ENCODE peak calls at places on chromosomes 13 and 19, in eight cellular contexts. E, T, Y, Q, U, M, V and X are unnamed samples.

GRCh38 chr13:82323101-82323500 is 1559.2 kb downstream of the SLITRK1 start:
- DNase-seq in E (no peak), Y (no peak), Q (no peak), V (no peak), T (no peak), M (no peak), U (no peak), X (no peak)

GRCh38 chr19:42370068-42370520 is 20.0 kb downstream of the CNFN start:
- DNase-seq in T (no peak), M (no peak), V (no peak), U (no peak), Y (no peak), Q (no peak), E (no peak), X (no peak)

GRCh38 chr13:41402695-41403511 is 54.4 kb upstream of the RGCC start:
- DNase-seq in E (no peak), Y (no peak), T (no peak), M (no peak), U (no peak), V (no peak), Q (no peak), X (peak)

GRCh38 chr19:28130066-28130511 is 1082.9 kb downstream of the UQCRFS1 start:
- DNase-seq in Q (no peak), M (no peak), E (no peak), V (no peak), T (no peak), Y (no peak), U (no peak), X (no peak)

GRCh38 chr19:1270168-1270853 is 1.2 kb downstream of the CIRBP start:
- DNase-seq in U (no peak), Y (no peak), E (no peak), V (no peak), Q (no peak), T (peak), M (no peak), X (peak)

GRCh38 chr13:110018009-110018408 is 231.6 kb upstream of the IRS2 start:
- DNase-seq in T (no peak), E (no peak), V (no peak), U (no peak), M (no peak), Y (no peak), Q (no peak), X (no peak)

GRCh38 chr19:32811151-32811550 is 58.4 kb downstream of the SLC7A9 start:
- DNase-seq in Q (no peak), T (no peak), V (no peak), Y (no peak), U (no peak), E (no peak), M (no peak), X (no peak)

GRCh38 chr19:19619849-19620210 is 1.3 kb upstream of the PBX4 start:
- DNase-seq in Q (no peak), M (no peak), Y (no peak), V (no peak), T (no peak), E (no peak), U (no peak), X (no peak)

GRCh38 chr19:55460670-55461258 is 678 bp downstream of the ISOC2 start:
- DNase-seq in T (peak), M (peak), E (peak), Q (peak), V (peak), Y (peak), U (peak), X (peak)

GRCh38 chr13:87123987-87124784 is 547.0 kb upstream of the SLITRK5 start:
- DNase-seq in Y (no peak), U (no peak), M (no peak), Q (no peak), E (no peak), T (peak), V (no peak), X (peak)

GRCh38 chr13:35953537-35954206 is 177.5 kb downstream of the DCLK1 start:
- DNase-seq in T (peak), Q (peak), M (peak), Y (peak), U (peak), E (peak), V (peak), X (peak)

GRCh38 chr13:38017320-38017719 is 147.7 kb upstream of the TRPC4 start:
- DNase-seq in M (no peak), Q (no peak), U (no peak), E (no peak), T (no peak), V (no peak), Y (no peak), X (no peak)

GRCh38 chr13:52374389-52374788 is 31.6 kb downstream of the THSD1 start:
- DNase-seq in Y (no peak), Q (no peak), M (no peak), E (no peak), T (no peak), V (no peak), U (no peak), X (no peak)

GRCh38 chr13:96551540-96551939 is 442.7 kb downstream of the OXGR1 start:
- DNase-seq in V (no peak), Y (no peak), E (no peak), T (no peak), M (no peak), U (no peak), Q (no peak), X (no peak)

GRCh38 chr19:38712161-38712748 is 32.0 kb downstream of the CAPN12 start:
- DNase-seq in E (no peak), U (no peak), T (no peak), Q (no peak), Y (no peak), V (no peak), M (no peak), X (no peak)
- TF ChIP-seq POLR2A in E (no peak), U (no peak), T (no peak), Q (no peak), Y (no peak), V (no peak), M (no peak), X (no peak)

DNA sequence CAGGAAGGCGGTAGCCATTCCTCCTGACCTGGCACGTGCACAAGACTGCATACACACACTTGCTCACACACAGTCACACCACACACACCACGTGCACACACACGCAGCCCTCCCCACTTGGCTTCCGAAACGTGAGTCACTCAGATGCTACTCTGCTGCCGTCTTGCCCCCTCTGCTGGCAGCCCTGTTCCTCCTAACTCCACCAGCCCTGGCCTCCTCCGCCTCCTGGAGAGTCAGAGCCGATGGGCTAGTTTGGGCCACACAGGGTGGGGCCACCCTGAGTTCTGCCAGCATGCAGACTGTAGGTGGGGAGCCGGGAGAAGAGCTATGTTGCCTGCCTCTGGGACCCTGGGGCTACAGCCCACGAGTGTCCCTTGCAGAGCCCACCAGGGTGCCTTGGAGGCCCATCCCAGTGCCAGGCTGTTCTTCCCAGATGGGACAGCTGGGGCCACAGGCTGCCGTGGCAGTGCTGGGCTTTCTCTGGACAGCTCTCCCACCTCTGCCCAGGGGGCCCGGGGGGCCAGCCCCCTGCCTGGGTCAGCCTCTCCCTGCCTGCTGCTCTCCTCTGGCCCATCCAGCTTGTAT is 12.1 kb downstream of the PIN1 start:
- DNase-seq in V (peak), Y (peak), M (no peak), U (no peak), E (peak), Q (peak), T (no peak), X (peak)
- TF ChIP-seq POLR2A in V (no peak), Y (no peak), M (no peak), U (no peak), E (no peak), Q (no peak), T (no peak), X (no peak)

GRCh38 chr19:18591735-18592385 is 3.3 kb downstream of the REX1BD start:
- DNase-seq in T (no peak), E (no peak), U (no peak), Q (no peak), Y (no peak), V (no peak), M (no peak), X (no peak)

GRCh38 chr19:18589380-18590272 is 1.0 kb downstream of the REX1BD start:
- DNase-seq in E (peak), T (peak), Q (peak), V (peak), U (peak), M (no peak), Y (peak), X (peak)

GRCh38 chr19:18588611-18589379 is at the start of gene REX1BD:
- DNase-seq in M (peak), T (peak), Y (peak), E (peak), U (peak), Q (peak), V (peak), X (peak)

GRCh38 chr19:18587962-18588610 is 512 bp upstream of the REX1BD start:
- DNase-seq in V (no peak), U (no peak), Q (no peak), T (no peak), M (no peak), E (no peak), Y (no peak), X (no peak)

DNA sequence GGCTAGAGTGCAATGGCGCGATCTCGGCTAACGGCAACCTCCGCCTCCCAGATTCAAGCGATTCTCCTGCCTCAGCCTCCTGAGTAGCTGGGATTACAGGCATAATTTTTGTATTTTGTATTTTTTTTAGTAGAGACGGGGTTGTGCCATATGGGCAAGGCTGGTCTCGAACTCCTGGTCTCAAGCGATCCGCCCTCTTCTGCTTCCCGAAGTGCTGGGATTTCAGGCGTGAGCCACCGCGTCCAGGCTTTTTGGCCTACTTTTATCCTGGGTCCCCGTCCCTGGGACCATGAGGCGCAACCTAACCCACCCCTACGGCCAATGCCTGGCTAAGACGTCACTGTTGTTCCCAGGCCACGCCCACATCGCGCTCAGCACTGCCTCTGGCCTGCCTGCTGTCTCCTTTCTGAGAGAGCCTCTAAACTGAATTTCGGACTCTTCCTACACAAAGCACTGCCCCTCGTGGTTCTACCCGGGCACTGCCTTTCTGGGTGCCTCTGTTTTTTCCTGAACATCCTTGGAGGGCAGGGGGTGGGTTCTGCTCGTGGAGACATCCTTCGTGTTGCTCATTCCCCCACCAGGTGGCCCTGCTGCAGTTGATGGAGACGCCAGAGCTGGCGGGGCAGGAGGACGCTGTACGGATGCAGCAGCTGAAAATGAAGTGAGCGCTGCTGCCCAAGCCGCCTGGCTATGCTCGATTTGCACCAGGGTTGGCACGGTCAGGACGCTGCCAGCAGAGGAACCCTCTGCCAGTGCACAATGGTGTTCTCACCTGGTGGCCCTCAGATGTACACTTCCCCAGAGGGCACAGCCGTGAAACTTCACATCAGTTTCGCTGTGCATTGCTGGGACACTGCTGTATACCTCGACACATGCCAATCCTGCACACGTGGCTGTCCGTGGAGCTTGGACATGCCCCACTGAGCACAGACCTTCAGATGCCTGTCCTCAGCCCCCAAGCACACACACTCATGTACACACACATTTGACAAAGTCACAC is 2.0 kb downstream of the REX1BD start:
- DNase-seq in Q (no peak), Y (peak), V (no peak), E (peak), U (no peak), T (no peak), M (peak), X (peak)
- TF ChIP-seq POLR2A in Q (no peak), Y (no peak), V (no peak), E (no peak), U (peak), T (no peak), M (no peak), X (no peak)

DNA sequence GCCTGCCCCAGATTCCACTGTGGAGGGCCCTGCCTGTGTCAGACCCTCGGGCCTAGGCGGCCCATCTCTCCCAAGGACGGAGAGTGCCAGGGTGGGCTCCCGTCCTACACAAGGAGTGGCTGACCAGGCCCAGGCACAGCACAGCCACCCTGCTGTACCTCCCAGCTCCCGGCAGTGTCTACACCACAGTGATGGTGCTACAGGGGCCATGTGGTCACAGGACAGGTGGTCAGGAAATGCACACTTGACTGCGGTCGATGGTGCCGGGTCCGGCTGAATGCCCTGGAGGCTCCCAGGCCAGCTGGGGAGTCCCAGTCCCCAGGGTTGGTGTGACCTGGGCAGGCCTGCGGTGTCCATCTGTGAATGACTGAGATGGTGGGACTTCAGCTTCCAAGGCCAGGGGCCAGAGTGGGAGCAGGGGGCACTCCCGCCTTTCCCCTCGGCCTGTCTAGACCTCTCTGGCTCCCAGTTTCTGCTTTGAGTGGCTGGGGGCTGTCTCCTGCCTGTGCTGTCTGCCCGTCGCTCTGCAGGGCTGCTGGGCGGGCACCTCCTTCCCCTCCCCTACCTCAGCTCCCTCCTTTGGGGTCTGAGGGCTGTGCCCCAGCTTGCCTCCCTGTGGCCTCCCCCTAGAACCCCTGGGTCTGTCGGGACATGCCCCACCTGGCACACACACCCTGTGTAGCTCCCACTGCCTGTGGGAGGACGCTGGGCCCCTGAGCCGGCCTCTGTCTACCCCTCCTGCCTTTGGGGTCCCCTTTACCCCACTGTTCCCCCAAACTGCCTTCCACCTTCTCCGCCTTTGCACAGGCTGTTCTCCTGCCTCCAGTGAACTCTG is 12.5 kb downstream of the DDA1 start:
- DNase-seq in T (no peak), Y (no peak), M (no peak), V (no peak), U (no peak), Q (no peak), E (no peak), X (no peak)
- TF ChIP-seq POLR2A in T (no peak), Y (no peak), M (no peak), V (no peak), U (no peak), Q (no peak), E (no peak), X (no peak)

GRCh38 chr19:2538096-2538757 is 62.3 kb downstream of the GADD45B start:
- DNase-seq in U (no peak), E (no peak), Y (no peak), M (no peak), T (no peak), Q (no peak), V (no peak), X (no peak)

GRCh38 chr19:2540251-2540645 is 64.3 kb downstream of the GADD45B start:
- DNase-seq in U (no peak), Y (no peak), T (no peak), V (no peak), Q (no peak), E (no peak), M (no peak), X (no peak)

GRCh38 chr19:2543463-2544442 is 67.8 kb downstream of the GADD45B start:
- DNase-seq in Q (peak), E (peak), T (peak), V (peak), Y (peak), U (peak), M (peak), X (peak)

GRCh38 chr19:2542341-2543069 is 66.6 kb downstream of the GADD45B start:
- DNase-seq in E (peak), U (no peak), M (no peak), Y (peak), T (no peak), Q (no peak), V (no peak), X (no peak)

GRCh38 chr19:2540646-2541454 is 64.9 kb downstream of the GADD45B start:
- DNase-seq in U (peak), T (peak), Y (peak), V (peak), M (peak), E (peak), Q (peak), X (no peak)
- TF ChIP-seq POLR2A in U (peak), T (peak), Y (no peak), V (peak), M (peak), E (no peak), Q (no peak), X (no peak)

GRCh38 chr13:40344270-40345148 is 321.9 kb downstream of the FOXO1 start:
- DNase-seq in U (no peak), Q (no peak), V (no peak), T (no peak), E (no peak), M (no peak), Y (peak), X (no peak)
- TF ChIP-seq POLR2A in U (no peak), Q (no peak), V (no peak), T (no peak), E (no peak), M (no peak), Y (no peak), X (no peak)

GRCh38 chr19:38848299-38849146 is 1.3 kb downstream of the HNRNPL start:
- DNase-seq in M (no peak), U (no peak), Y (no peak), E (no peak), V (no peak), Q (no peak), T (no peak), X (no peak)

GRCh38 chr19:38850976-38851621 is 1.3 kb upstream of the HNRNPL start:
- DNase-seq in Y (peak), Q (peak), M (no peak), U (no peak), V (peak), E (peak), T (no peak), X (peak)

GRCh38 chr19:38849147-38849745 is 540 bp downstream of the HNRNPL start:
- DNase-seq in E (peak), Y (peak), U (peak), Q (peak), V (peak), M (peak), T (peak), X (peak)

GRCh38 chr19:38850231-38850975 is 617 bp upstream of the HNRNPL start:
- DNase-seq in T (peak), U (peak), V (peak), Q (peak), Y (peak), E (peak), M (peak), X (peak)

GRCh38 chr19:38849746-38850230 is at the start of gene HNRNPL:
- DNase-seq in T (peak), V (no peak), Q (no peak), Y (peak), U (peak), M (no peak), E (no peak), X (no peak)
- TF ChIP-seq POLR2A in T (peak), V (peak), Q (peak), Y (peak), U (peak), M (peak), E (peak), X (peak)

DNA sequence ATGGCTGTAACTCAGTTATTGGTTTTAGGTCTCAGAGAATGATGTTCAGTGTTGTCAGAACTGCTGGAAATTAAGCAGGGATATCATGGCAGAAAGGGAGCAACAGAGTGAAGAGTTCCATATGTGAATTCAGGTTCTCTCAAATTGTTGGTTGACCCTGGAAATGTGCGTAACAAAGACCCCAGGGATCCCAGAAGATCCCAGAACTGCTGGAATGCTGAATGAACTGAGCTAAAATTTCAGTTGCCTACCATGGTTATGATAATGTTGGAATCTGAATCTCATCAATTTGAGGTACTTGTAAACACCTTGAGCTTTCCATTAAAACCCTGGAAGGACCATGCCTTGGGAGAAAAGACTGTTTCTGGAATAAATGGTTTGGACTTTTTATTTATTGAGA is 230.8 kb downstream of the GGACT start:
- DNase-seq in Q (no peak), V (no peak), U (no peak), E (no peak), Y (no peak), M (no peak), T (no peak), X (no peak)
- TF ChIP-seq POLR2A in Q (no peak), V (no peak), U (no peak), E (no peak), Y (no peak), M (no peak), T (no peak), X (no peak)

GRCh38 chr19:41310031-41310831 is at the start of gene CCDC97:
- DNase-seq in T (peak), Y (peak), M (peak), U (peak), V (peak), E (peak), Q (peak), X (peak)
- TF ChIP-seq POLR2A in T (peak), Y (peak), M (peak), U (peak), V (peak), E (peak), Q (peak), X (peak)